ENCODE peak calls at places on chromosome 1, in six cellular contexts. K is dorsolateral prefrontal cortex; Q is midbrain; O is stimulated activated CD8-positive, alpha-beta memory T cell treated with anti-CD3 and anti-CD28 coated beads, Interleukin-4, amount 100 ng/mL, for 24 hours; P is HT-29; E is stimulated activated CD4-positive, alpha-beta T cell treated with anti-CD3 and anti-CD28 coated beads, TNF-alpha, amount 100 ng/mL, for 24 hours. R is an unnamed sample.

GRCh38 chr1:55234016-55234415 is 18.9 kb upstream of the USP24 start:
- DNase-seq in K (no peak), Q (no peak), O (no peak), P (no peak), E (no peak), R (no peak)

GRCh38 chr1:227434808-227435207 is 116.5 kb upstream of the CDC42BPA start:
- DNase-seq in K (no peak), Q (no peak), O (no peak), P (no peak), E (no peak), R (no peak)

GRCh38 chr1:230144010-230144614 is 77.1 kb downstream of the GALNT2 start:
- DNase-seq in K (no peak), Q (no peak), O (no peak), P (no peak), E (no peak), R (no peak)

GRCh38 chr1:110916669-110917306 is 43.8 kb downstream of the CD53 start:
- DNase-seq in K (no peak), Q (no peak), O (no peak), P (peak), E (no peak), R (peak)

GRCh38 chr1:213327318-213327667 is 276.3 kb downstream of the RPS6KC1 start:
- DNase-seq in K (no peak), Q (no peak), O (no peak), P (no peak), E (no peak), R (peak)

GRCh38 chr1:110617116-110617515 is 11.0 kb upstream of the KCNA2 start:
- DNase-seq in K (no peak), Q (no peak), O (no peak), P (no peak), E (no peak), R (no peak)

GRCh38 chr1:1345384-1345783 is 3.8 kb downstream of the DVL1 start:
- DNase-seq in K (no peak), Q (no peak), O (no peak), P (peak), E (no peak), R (no peak)

GRCh38 chr1:243482237-243483022 is 226.6 kb downstream of the SDCCAG8 start:
- DNase-seq in K (no peak), Q (no peak), O (no peak), P (no peak), E (no peak), R (peak)

GRCh38 chr1:10733967-10734366 is 62.5 kb downstream of the CASZ1 start:
- DNase-seq in K (no peak), Q (no peak), O (peak), P (no peak), E (peak), R (no peak)

GRCh38 chr1:59556802-59557548 is 257.8 kb upstream of the HOOK1 start:
- DNase-seq in K (no peak), Q (no peak), O (no peak), P (peak), E (no peak), R (peak)

R was measured in SW480.